ENCODE peak calls at places on chromosomes 6 and 20, in four cellular contexts. One of them, this sample, is unnamed.

GRCh38 chr6:113758725-113759576 is 98.2 kb upstream of the MARCKS start:
- DNase-seq in stimulated activated CD4-positive, alpha-beta T cell treated with anti-CD3 and anti-CD28 coated beads, Interleukin-4, amount 100 ng/mL, for 24 hours: no peak
- DNase-seq in CD8-positive, alpha-beta memory T cell: no peak
- DNase-seq in adipocyte: no peak
- DNase-seq in this sample: no peak

GRCh38 chr6:111922454-111923297 is 49.4 kb upstream of the FYN start:
- DNase-seq in CD8-positive, alpha-beta memory T cell: no peak
- DNase-seq in adipocyte: peak; percentile 75
- DNase-seq in stimulated activated CD4-positive, alpha-beta T cell treated with anti-CD3 and anti-CD28 coated beads, Interleukin-4, amount 100 ng/mL, for 24 hours: no peak
- DNase-seq in this sample: no peak

GRCh38 chr6:116682334-116682712 is 1.3 kb downstream of the KPNA5 start:
- DNase-seq in CD8-positive, alpha-beta memory T cell: peak; percentile 38
- DNase-seq in stimulated activated CD4-positive, alpha-beta T cell treated with anti-CD3 and anti-CD28 coated beads, Interleukin-4, amount 100 ng/mL, for 24 hours: peak; percentile 40
- DNase-seq in adipocyte: peak; percentile 14
- DNase-seq in this sample: peak; percentile 53

GRCh38 chr6:168283686-168284025 is 35.9 kb downstream of the DACT2 start:
- DNase-seq in adipocyte: no peak
- DNase-seq in stimulated activated CD4-positive, alpha-beta T cell treated with anti-CD3 and anti-CD28 coated beads, Interleukin-4, amount 100 ng/mL, for 24 hours: no peak
- DNase-seq in CD8-positive, alpha-beta memory T cell: no peak
- DNase-seq in this sample: no peak

GRCh38 chr6:11232968-11233626 is 629 bp upstream of the NEDD9 start:
- DNase-seq in CD8-positive, alpha-beta memory T cell: no peak
- DNase-seq in stimulated activated CD4-positive, alpha-beta T cell treated with anti-CD3 and anti-CD28 coated beads, Interleukin-4, amount 100 ng/mL, for 24 hours: no peak
- DNase-seq in adipocyte: no peak
- DNase-seq in this sample: no peak

GRCh38 chr6:155523821-155524238 is 68.2 kb upstream of the NOX3 start:
- DNase-seq in CD8-positive, alpha-beta memory T cell: no peak
- DNase-seq in adipocyte: no peak
- DNase-seq in stimulated activated CD4-positive, alpha-beta T cell treated with anti-CD3 and anti-CD28 coated beads, Interleukin-4, amount 100 ng/mL, for 24 hours: no peak
- DNase-seq in this sample: no peak

GRCh38 chr20:54184920-54185626 is 11.3 kb upstream of the CYP24A1 start:
- DNase-seq in adipocyte: no peak
- DNase-seq in stimulated activated CD4-positive, alpha-beta T cell treated with anti-CD3 and anti-CD28 coated beads, Interleukin-4, amount 100 ng/mL, for 24 hours: no peak
- DNase-seq in CD8-positive, alpha-beta memory T cell: no peak
- DNase-seq in this sample: no peak

GRCh38 chr20:43915209-43916072 is 789 bp downstream of the TOX2 start:
- DNase-seq in adipocyte: peak; percentile 64
- DNase-seq in CD8-positive, alpha-beta memory T cell: peak; percentile 27
- DNase-seq in stimulated activated CD4-positive, alpha-beta T cell treated with anti-CD3 and anti-CD28 coated beads, Interleukin-4, amount 100 ng/mL, for 24 hours: peak; percentile 54
- DNase-seq in this sample: peak; percentile 59

GRCh38 chr20:18066421-18067333 is 9.0 kb upstream of the OVOL2 start:
- DNase-seq in adipocyte: no peak
- DNase-seq in stimulated activated CD4-positive, alpha-beta T cell treated with anti-CD3 and anti-CD28 coated beads, Interleukin-4, amount 100 ng/mL, for 24 hours: no peak
- DNase-seq in CD8-positive, alpha-beta memory T cell: no peak
- DNase-seq in this sample: no peak

GRCh38 chr6:148523051-148523450 is 180.4 kb downstream of the SASH1 start:
- DNase-seq in stimulated activated CD4-positive, alpha-beta T cell treated with anti-CD3 and anti-CD28 coated beads, Interleukin-4, amount 100 ng/mL, for 24 hours: no peak
- DNase-seq in CD8-positive, alpha-beta memory T cell: no peak
- DNase-seq in adipocyte: peak; percentile 83
- DNase-seq in this sample: no peak

GRCh38 chr6:37239950-37240713 is 17.4 kb upstream of the TBC1D22B start:
- DNase-seq in CD8-positive, alpha-beta memory T cell: peak; percentile 20
- DNase-seq in stimulated activated CD4-positive, alpha-beta T cell treated with anti-CD3 and anti-CD28 coated beads, Interleukin-4, amount 100 ng/mL, for 24 hours: peak; percentile 88
- DNase-seq in adipocyte: peak; percentile 83
- DNase-seq in this sample: peak; percentile 91

GRCh38 chr6:3473773-3474172 is 16.9 kb upstream of the SLC22A23 start:
- DNase-seq in stimulated activated CD4-positive, alpha-beta T cell treated with anti-CD3 and anti-CD28 coated beads, Interleukin-4, amount 100 ng/mL, for 24 hours: no peak
- DNase-seq in adipocyte: no peak
- DNase-seq in CD8-positive, alpha-beta memory T cell: no peak
- DNase-seq in this sample: no peak

GRCh38 chr6:78533426-78533825 is 333.9 kb upstream of the IRAK1BP1 start:
- DNase-seq in CD8-positive, alpha-beta memory T cell: no peak
- DNase-seq in adipocyte: no peak
- DNase-seq in stimulated activated CD4-positive, alpha-beta T cell treated with anti-CD3 and anti-CD28 coated beads, Interleukin-4, amount 100 ng/mL, for 24 hours: no peak
- DNase-seq in this sample: no peak

GRCh38 chr20:32642257-32643046 is 31.3 kb downstream of the C20orf203 start:
- DNase-seq in CD8-positive, alpha-beta memory T cell: no peak
- DNase-seq in stimulated activated CD4-positive, alpha-beta T cell treated with anti-CD3 and anti-CD28 coated beads, Interleukin-4, amount 100 ng/mL, for 24 hours: no peak
- DNase-seq in adipocyte: no peak
- DNase-seq in this sample: no peak

GRCh38 chr20:38211200-38212097 is 46.4 kb upstream of the TGM2 start:
- DNase-seq in stimulated activated CD4-positive, alpha-beta T cell treated with anti-CD3 and anti-CD28 coated beads, Interleukin-4, amount 100 ng/mL, for 24 hours: no peak
- DNase-seq in adipocyte: no peak
- DNase-seq in CD8-positive, alpha-beta memory T cell: no peak
- DNase-seq in this sample: no peak

GRCh38 chr20:50111120-50111828 is 1.7 kb downstream of the UBE2V1 start:
- DNase-seq in adipocyte: peak; percentile 85
- DNase-seq in stimulated activated CD4-positive, alpha-beta T cell treated with anti-CD3 and anti-CD28 coated beads, Interleukin-4, amount 100 ng/mL, for 24 hours: peak; percentile 68
- DNase-seq in CD8-positive, alpha-beta memory T cell: no peak
- DNase-seq in this sample: peak; percentile 85

GRCh38 chr6:43943781-43944250 is 173.8 kb downstream of the VEGFA start:
- DNase-seq in CD8-positive, alpha-beta memory T cell: no peak
- DNase-seq in adipocyte: no peak
- DNase-seq in stimulated activated CD4-positive, alpha-beta T cell treated with anti-CD3 and anti-CD28 coated beads, Interleukin-4, amount 100 ng/mL, for 24 hours: no peak
- DNase-seq in this sample: no peak

GRCh38 chr6:155530219-155530834 is 74.7 kb upstream of the NOX3 start:
- DNase-seq in CD8-positive, alpha-beta memory T cell: no peak
- DNase-seq in adipocyte: peak; percentile 74
- DNase-seq in stimulated activated CD4-positive, alpha-beta T cell treated with anti-CD3 and anti-CD28 coated beads, Interleukin-4, amount 100 ng/mL, for 24 hours: peak; percentile 26
- DNase-seq in this sample: peak; percentile 21

GRCh38 chr6:37017606-37018005 is 12.2 kb downstream of the FGD2 start:
- DNase-seq in CD8-positive, alpha-beta memory T cell: no peak
- DNase-seq in stimulated activated CD4-positive, alpha-beta T cell treated with anti-CD3 and anti-CD28 coated beads, Interleukin-4, amount 100 ng/mL, for 24 hours: no peak
- DNase-seq in adipocyte: no peak
- DNase-seq in this sample: no peak